ENCODE peak calls at places on chromosomes 6 and 20, in eight cellular contexts. T is RKO; V is nephron progenitor cell; S is activated naive CD8-positive, alpha-beta T cell treated with anti-CD3 and anti-CD28 coated beads, Interleukin-2, amount 50 U/mL, for 24 hours; I is T-helper 2 cell; O is fibroblast of lung; P is pancreas; Y is astrocyte of the hippocampus. L is an unnamed sample.

GRCh38 chr6:40977085-40977484 is 61.9 kb downstream of the UNC5CL start:
- DNase-seq in T (no peak), V (no peak), S (no peak), I (no peak), O (no peak), P (no peak), Y (no peak), L (no peak)

GRCh38 chr6:165049362-165049761 is 260.0 kb downstream of the C6orf118 start:
- DNase-seq in T (peak), V (peak), S (peak), I (no peak), O (no peak), P (no peak), Y (peak), L (no peak)

GRCh38 chr6:42984924-42985475 is 630 bp downstream of the PPP2R5D start:
- DNase-seq in T (no peak), V (peak), S (peak), I (no peak), O (peak), P (no peak), Y (peak), L (no peak)

GRCh38 chr20:45100563-45101245 is at the start of gene KCNS1:
- DNase-seq in T (no peak), V (peak), S (no peak), I (no peak), O (no peak), P (peak), Y (peak), L (peak)

GRCh38 chr20:31860431-31861345 is 9.6 kb downstream of the DUSP15 start:
- DNase-seq in T (peak), V (peak), S (no peak), I (no peak), O (no peak), P (peak), Y (no peak), L (no peak)

GRCh38 chr6:11231564-11232176 is 798 bp downstream of the NEDD9 start:
- DNase-seq in T (no peak), V (no peak), S (no peak), I (no peak), O (peak), P (no peak), Y (peak), L (no peak)

GRCh38 chr20:4998160-4998651 is 3.1 kb downstream of the SLC23A2 start:
- DNase-seq in T (peak), V (no peak), S (no peak), I (no peak), O (no peak), P (no peak), Y (no peak), L (no peak)

GRCh38 chr6:113148576-113148975 is 708.6 kb upstream of the MARCKS start:
- DNase-seq in T (no peak), V (no peak), S (no peak), I (no peak), O (peak), P (no peak), Y (no peak), L (no peak)

GRCh38 chr6:37507690-37508421 is 8.2 kb upstream of the CCDC167 start:
- DNase-seq in T (no peak), V (no peak), S (no peak), I (peak), O (no peak), P (no peak), Y (no peak), L (no peak)

GRCh38 chr6:22877946-22878705 is 308.8 kb downstream of the HDGFL1 start:
- DNase-seq in T (no peak), V (no peak), S (no peak), I (no peak), O (peak), P (no peak), Y (peak), L (no peak)

L was measured in upper lobe of left lung.